ENCODE peak calls at places on chromosomes 4 and X, in ten cellular contexts. One of them, this sample, is unnamed.

GRCh38 chr4:182928061-182928460 is 10.9 kb upstream of the DCTD start:
- DNase-seq in substantia nigra: no peak
- DNase-seq in HCT116: no peak
- DNase-seq in astrocyte: no peak
- DNase-seq in osteoblast: no peak
- DNase-seq in right lobe of liver: no peak
- DNase-seq in heart left ventricle: no peak
- DNase-seq in fibroblast of lung: no peak
- DNase-seq in suprapubic skin: no peak
- DNase-seq in left lung: no peak
- DNase-seq in this sample: no peak

GRCh38 chrX:36573720-36574119 is 434.4 kb upstream of the FAM47C start:
- DNase-seq in fibroblast of lung: no peak
- DNase-seq in left lung: no peak
- DNase-seq in osteoblast: no peak
- DNase-seq in right lobe of liver: no peak
- DNase-seq in suprapubic skin: no peak
- DNase-seq in astrocyte: no peak
- DNase-seq in substantia nigra: no peak
- DNase-seq in heart left ventricle: no peak
- DNase-seq in HCT116: no peak
- DNase-seq in this sample: no peak

GRCh38 chr4:95869961-95870500 is 30.1 kb downstream of the PDHA2 start:
- DNase-seq in suprapubic skin: no peak
- DNase-seq in heart left ventricle: no peak
- DNase-seq in left lung: no peak
- DNase-seq in right lobe of liver: no peak
- DNase-seq in osteoblast: no peak
- DNase-seq in fibroblast of lung: no peak
- DNase-seq in astrocyte: no peak
- DNase-seq in HCT116: no peak
- DNase-seq in substantia nigra: no peak
- DNase-seq in this sample: peak

GRCh38 chrX:136627381-136627780 is 20.6 kb upstream of the CD40LG start:
- DNase-seq in left lung: no peak
- DNase-seq in astrocyte: no peak
- DNase-seq in osteoblast: no peak
- DNase-seq in heart left ventricle: no peak
- DNase-seq in HCT116: no peak
- DNase-seq in substantia nigra: no peak
- DNase-seq in suprapubic skin: no peak
- DNase-seq in fibroblast of lung: no peak
- DNase-seq in right lobe of liver: no peak
- DNase-seq in this sample: no peak

GRCh38 chr4:57043304-57044251 is 64.9 kb downstream of the POLR2B start:
- DNase-seq in heart left ventricle: peak
- DNase-seq in left lung: no peak
- DNase-seq in astrocyte: peak
- DNase-seq in substantia nigra: no peak
- DNase-seq in HCT116: no peak
- DNase-seq in osteoblast: peak
- DNase-seq in fibroblast of lung: peak
- DNase-seq in right lobe of liver: no peak
- DNase-seq in suprapubic skin: no peak
- DNase-seq in this sample: no peak

GRCh38 chrX:20637351-20637750 is 370.6 kb upstream of the RPS6KA3 start:
- DNase-seq in suprapubic skin: no peak
- DNase-seq in substantia nigra: no peak
- DNase-seq in osteoblast: peak
- DNase-seq in HCT116: no peak
- DNase-seq in right lobe of liver: no peak
- DNase-seq in left lung: no peak
- DNase-seq in fibroblast of lung: peak
- DNase-seq in astrocyte: peak
- DNase-seq in heart left ventricle: no peak
- DNase-seq in this sample: no peak

GRCh38 chr4:102180080-102180479 is 165.2 kb downstream of the SLC39A8 start:
- DNase-seq in HCT116: no peak
- DNase-seq in heart left ventricle: no peak
- DNase-seq in astrocyte: no peak
- DNase-seq in osteoblast: no peak
- DNase-seq in right lobe of liver: no peak
- DNase-seq in suprapubic skin: no peak
- DNase-seq in left lung: no peak
- DNase-seq in fibroblast of lung: peak
- DNase-seq in substantia nigra: no peak
- DNase-seq in this sample: no peak

GRCh38 chrX:43165343-43165920 is 387.5 kb upstream of the PPP1R2C start:
- DNase-seq in HCT116: no peak
- DNase-seq in suprapubic skin: no peak
- DNase-seq in astrocyte: no peak
- DNase-seq in fibroblast of lung: no peak
- DNase-seq in substantia nigra: no peak
- DNase-seq in heart left ventricle: no peak
- DNase-seq in right lobe of liver: no peak
- DNase-seq in left lung: no peak
- DNase-seq in osteoblast: no peak
- DNase-seq in this sample: no peak

GRCh38 chr4:242121-242848 is 63.0 kb downstream of the ZNF732 start:
- DNase-seq in HCT116: no peak
- DNase-seq in suprapubic skin: peak
- DNase-seq in astrocyte: peak
- DNase-seq in left lung: peak
- DNase-seq in substantia nigra: peak
- DNase-seq in heart left ventricle: peak
- DNase-seq in fibroblast of lung: peak
- DNase-seq in right lobe of liver: peak
- DNase-seq in osteoblast: no peak
- DNase-seq in this sample: peak

GRCh38 chr4:43316813-43317212 is 424.3 kb downstream of the GRXCR1 start:
- DNase-seq in right lobe of liver: no peak
- DNase-seq in substantia nigra: no peak
- DNase-seq in HCT116: no peak
- DNase-seq in suprapubic skin: no peak
- DNase-seq in left lung: no peak
- DNase-seq in osteoblast: no peak
- DNase-seq in astrocyte: peak
- DNase-seq in fibroblast of lung: peak
- DNase-seq in heart left ventricle: no peak
- DNase-seq in this sample: no peak

GRCh38 chr4:69376450-69376849 is 96.2 kb downstream of the UGT2B28 start:
- DNase-seq in fibroblast of lung: no peak
- DNase-seq in osteoblast: no peak
- DNase-seq in left lung: no peak
- DNase-seq in HCT116: no peak
- DNase-seq in suprapubic skin: no peak
- DNase-seq in substantia nigra: no peak
- DNase-seq in right lobe of liver: no peak
- DNase-seq in astrocyte: no peak
- DNase-seq in heart left ventricle: no peak
- DNase-seq in this sample: no peak

GRCh38 chrX:117376460-117376859 is 740.1 kb downstream of the KLHL13 start:
- DNase-seq in osteoblast: no peak
- DNase-seq in heart left ventricle: no peak
- DNase-seq in left lung: no peak
- DNase-seq in substantia nigra: no peak
- DNase-seq in right lobe of liver: no peak
- DNase-seq in suprapubic skin: no peak
- DNase-seq in HCT116: peak
- DNase-seq in astrocyte: no peak
- DNase-seq in fibroblast of lung: no peak
- DNase-seq in this sample: no peak

GRCh38 chr4:98493305-98493704 is 165.1 kb downstream of the TSPAN5 start:
- DNase-seq in heart left ventricle: no peak
- DNase-seq in suprapubic skin: no peak
- DNase-seq in osteoblast: no peak
- DNase-seq in astrocyte: no peak
- DNase-seq in right lobe of liver: no peak
- DNase-seq in HCT116: no peak
- DNase-seq in fibroblast of lung: no peak
- DNase-seq in left lung: no peak
- DNase-seq in substantia nigra: no peak
- DNase-seq in this sample: no peak

GRCh38 chrX:34063616-34064015 is 68.5 kb downstream of the FAM47A start:
- DNase-seq in astrocyte: no peak
- DNase-seq in substantia nigra: no peak
- DNase-seq in left lung: no peak
- DNase-seq in HCT116: no peak
- DNase-seq in heart left ventricle: no peak
- DNase-seq in right lobe of liver: no peak
- DNase-seq in suprapubic skin: no peak
- DNase-seq in fibroblast of lung: no peak
- DNase-seq in osteoblast: no peak
- DNase-seq in this sample: no peak
- H3K27ac ChIP-seq in astrocyte: no peak
- H3K27ac ChIP-seq in substantia nigra: no peak
- H3K27ac ChIP-seq in left lung: no peak
- H3K27ac ChIP-seq in HCT116: no peak
- H3K27ac ChIP-seq in heart left ventricle: no peak
- H3K27ac ChIP-seq in right lobe of liver: no peak
- H3K27ac ChIP-seq in suprapubic skin: no peak
- H3K27ac ChIP-seq in fibroblast of lung: no peak
- H3K27ac ChIP-seq in osteoblast: no peak
- H3K27ac ChIP-seq in this sample: no peak

GRCh38 chrX:149539283-149540132 is 1.3 kb upstream of the EOLA1 start:
- DNase-seq in heart left ventricle: peak
- DNase-seq in HCT116: peak
- DNase-seq in suprapubic skin: peak
- DNase-seq in substantia nigra: peak
- DNase-seq in right lobe of liver: peak
- DNase-seq in osteoblast: peak
- DNase-seq in fibroblast of lung: peak
- DNase-seq in left lung: peak
- DNase-seq in astrocyte: peak
- DNase-seq in this sample: peak
- H3K27ac ChIP-seq in heart left ventricle: peak
- H3K27ac ChIP-seq in HCT116: peak
- H3K27ac ChIP-seq in suprapubic skin: peak
- H3K27ac ChIP-seq in substantia nigra: peak
- H3K27ac ChIP-seq in right lobe of liver: no peak
- H3K27ac ChIP-seq in osteoblast: peak
- H3K27ac ChIP-seq in fibroblast of lung: peak
- H3K27ac ChIP-seq in left lung: peak
- H3K27ac ChIP-seq in astrocyte: peak
- H3K27ac ChIP-seq in this sample: peak

DNA sequence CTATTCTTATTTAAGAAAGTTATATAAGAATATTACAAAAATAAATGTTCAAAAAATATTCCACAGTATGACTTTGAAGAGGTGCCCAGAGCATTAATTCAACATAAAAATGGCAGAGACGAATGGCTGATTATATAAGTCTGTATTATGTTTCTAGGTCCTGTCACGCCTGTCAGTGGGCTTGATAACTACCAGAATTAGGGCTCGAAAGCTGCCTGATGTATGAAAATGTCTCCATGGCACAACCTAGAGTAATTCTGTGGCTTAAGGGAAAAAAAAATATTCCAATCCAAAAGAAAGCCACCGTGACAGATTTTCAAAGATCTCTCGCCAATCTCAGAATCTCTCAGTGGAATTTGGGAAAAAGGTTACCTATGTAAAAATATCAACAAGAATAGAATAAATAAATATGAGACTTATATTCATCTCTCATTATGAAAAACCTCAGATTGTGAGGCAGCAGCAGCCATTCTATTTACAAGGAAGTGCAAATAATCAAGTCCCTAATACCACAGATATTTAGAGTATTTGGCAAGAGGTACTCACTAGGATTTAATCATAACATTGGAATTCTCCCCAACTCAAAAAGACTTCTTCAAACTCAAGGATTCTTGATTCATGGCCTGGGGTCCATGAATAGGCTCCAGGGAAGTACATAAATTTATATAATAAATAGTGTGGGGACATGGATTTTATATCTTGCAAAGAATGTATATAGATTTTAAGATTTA is 489.1 kb upstream of the INTU start:
- DNase-seq in astrocyte: peak
- DNase-seq in right lobe of liver: no peak
- DNase-seq in heart left ventricle: no peak
- DNase-seq in fibroblast of lung: peak
- DNase-seq in HCT116: no peak
- DNase-seq in substantia nigra: no peak
- DNase-seq in osteoblast: no peak
- DNase-seq in left lung: no peak
- DNase-seq in suprapubic skin: no peak
- DNase-seq in this sample: no peak
- H3K27ac ChIP-seq in astrocyte: peak
- H3K27ac ChIP-seq in right lobe of liver: no peak
- H3K27ac ChIP-seq in heart left ventricle: no peak
- H3K27ac ChIP-seq in fibroblast of lung: no peak
- H3K27ac ChIP-seq in HCT116: no peak
- H3K27ac ChIP-seq in substantia nigra: no peak
- H3K27ac ChIP-seq in osteoblast: no peak
- H3K27ac ChIP-seq in left lung: peak
- H3K27ac ChIP-seq in suprapubic skin: no peak
- H3K27ac ChIP-seq in this sample: no peak

GRCh38 chr4:185280608-185281007 is 71.2 kb downstream of the SNX25 start:
- DNase-seq in fibroblast of lung: no peak
- DNase-seq in left lung: no peak
- DNase-seq in substantia nigra: no peak
- DNase-seq in suprapubic skin: no peak
- DNase-seq in HCT116: no peak
- DNase-seq in heart left ventricle: no peak
- DNase-seq in osteoblast: no peak
- DNase-seq in astrocyte: no peak
- DNase-seq in right lobe of liver: no peak
- DNase-seq in this sample: no peak

GRCh38 chr4:185286571-185286970 is 77.2 kb downstream of the SNX25 start:
- DNase-seq in heart left ventricle: no peak
- DNase-seq in right lobe of liver: no peak
- DNase-seq in left lung: no peak
- DNase-seq in suprapubic skin: no peak
- DNase-seq in astrocyte: no peak
- DNase-seq in osteoblast: no peak
- DNase-seq in HCT116: no peak
- DNase-seq in substantia nigra: no peak
- DNase-seq in fibroblast of lung: peak
- DNase-seq in this sample: no peak

GRCh38 chr4:185282968-185283367 is 73.6 kb downstream of the SNX25 start:
- DNase-seq in right lobe of liver: no peak
- DNase-seq in astrocyte: no peak
- DNase-seq in fibroblast of lung: peak
- DNase-seq in left lung: no peak
- DNase-seq in osteoblast: no peak
- DNase-seq in substantia nigra: no peak
- DNase-seq in HCT116: no peak
- DNase-seq in heart left ventricle: no peak
- DNase-seq in suprapubic skin: no peak
- DNase-seq in this sample: peak

GRCh38 chr4:185285632-185286393 is 76.4 kb downstream of the SNX25 start:
- DNase-seq in HCT116: no peak
- DNase-seq in astrocyte: no peak
- DNase-seq in left lung: no peak
- DNase-seq in fibroblast of lung: no peak
- DNase-seq in osteoblast: no peak
- DNase-seq in suprapubic skin: no peak
- DNase-seq in heart left ventricle: no peak
- DNase-seq in substantia nigra: no peak
- DNase-seq in right lobe of liver: no peak
- DNase-seq in this sample: no peak

DNA sequence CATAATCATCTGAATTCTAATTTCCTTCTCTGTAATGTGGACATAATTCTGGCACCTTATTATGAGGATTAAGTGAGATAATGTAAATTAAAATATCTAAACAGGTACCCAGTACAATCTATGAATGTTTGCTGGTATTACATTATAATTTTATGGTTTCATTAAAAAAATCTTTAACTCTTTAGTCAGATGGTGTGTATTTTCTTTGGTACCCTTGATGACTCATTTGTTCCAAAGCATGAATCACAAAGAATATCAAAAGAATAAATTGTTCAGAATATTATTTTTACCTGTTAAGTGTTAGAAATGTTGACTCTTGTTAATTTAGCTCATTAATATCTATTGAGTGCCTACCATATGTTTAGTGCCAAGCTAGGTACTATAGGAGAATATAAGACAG is 74.3 kb downstream of the SNX25 start:
- DNase-seq in fibroblast of lung: peak
- DNase-seq in astrocyte: peak
- DNase-seq in HCT116: no peak
- DNase-seq in suprapubic skin: no peak
- DNase-seq in heart left ventricle: no peak
- DNase-seq in osteoblast: no peak
- DNase-seq in substantia nigra: no peak
- DNase-seq in left lung: no peak
- DNase-seq in right lobe of liver: no peak
- DNase-seq in this sample: no peak
- H3K27ac ChIP-seq in fibroblast of lung: no peak
- H3K27ac ChIP-seq in astrocyte: peak
- H3K27ac ChIP-seq in HCT116: peak
- H3K27ac ChIP-seq in suprapubic skin: no peak
- H3K27ac ChIP-seq in heart left ventricle: no peak
- H3K27ac ChIP-seq in osteoblast: no peak
- H3K27ac ChIP-seq in substantia nigra: no peak
- H3K27ac ChIP-seq in left lung: peak
- H3K27ac ChIP-seq in right lobe of liver: no peak
- H3K27ac ChIP-seq in this sample: peak

This sample was measured in brain microvascular endothelial cell.